ENCODE peak calls at places on chromosomes 7 and 10, in four cellular contexts. One of them, this sample, is unnamed.

GRCh38 chr7:104903781-104904180 is 110.2 kb upstream of the KMT2E start:
- DNase-seq in sciatic nerve: no peak
- DNase-seq in SK-MEL-5: peak; percentile 77
- DNase-seq in brain microvascular endothelial cell: no peak
- DNase-seq in this sample: no peak

GRCh38 chr10:73910401-73910763 is 550 bp upstream of the PLAU start:
- DNase-seq in sciatic nerve: no peak
- DNase-seq in SK-MEL-5: no peak
- DNase-seq in brain microvascular endothelial cell: no peak
- DNase-seq in this sample: no peak

GRCh38 chr10:70832852-70833542 is 17.2 kb downstream of the SGPL1 start:
- DNase-seq in sciatic nerve: no peak
- DNase-seq in SK-MEL-5: no peak
- DNase-seq in brain microvascular endothelial cell: peak; percentile 83
- DNase-seq in this sample: no peak

GRCh38 chr10:75395171-75395954 is 6.2 kb downstream of the ZNF503 start:
- DNase-seq in sciatic nerve: peak; percentile 79
- DNase-seq in SK-MEL-5: no peak
- DNase-seq in brain microvascular endothelial cell: no peak
- DNase-seq in this sample: peak; percentile 20

GRCh38 chr7:55128693-55129394 is 110.0 kb downstream of the EGFR start:
- DNase-seq in sciatic nerve: peak; percentile 82
- DNase-seq in SK-MEL-5: no peak
- DNase-seq in brain microvascular endothelial cell: peak; percentile 59
- DNase-seq in this sample: no peak

GRCh38 chr10:79239275-79239779 is 107.9 kb upstream of the PPIF start:
- DNase-seq in sciatic nerve: no peak
- DNase-seq in SK-MEL-5: peak; percentile 72
- DNase-seq in brain microvascular endothelial cell: no peak
- DNase-seq in this sample: no peak

GRCh38 chr7:27871086-27871485 is 131.1 kb downstream of the TAX1BP1 start:
- DNase-seq in sciatic nerve: no peak
- DNase-seq in SK-MEL-5: no peak
- DNase-seq in brain microvascular endothelial cell: no peak
- DNase-seq in this sample: no peak

GRCh38 chr7:155287229-155287935 is 10.3 kb upstream of the INSIG1 start:
- DNase-seq in sciatic nerve: no peak
- DNase-seq in SK-MEL-5: no peak
- DNase-seq in brain microvascular endothelial cell: no peak
- DNase-seq in this sample: no peak

GRCh38 chr7:52525772-52526341 is 509.6 kb upstream of the POM121L12 start:
- DNase-seq in sciatic nerve: no peak
- DNase-seq in SK-MEL-5: no peak
- DNase-seq in brain microvascular endothelial cell: no peak
- DNase-seq in this sample: no peak

GRCh38 chr10:115136616-115137015 is 43.5 kb downstream of the ATRNL1 start:
- DNase-seq in sciatic nerve: no peak
- DNase-seq in SK-MEL-5: no peak
- DNase-seq in brain microvascular endothelial cell: no peak
- DNase-seq in this sample: no peak

GRCh38 chr7:46725838-46726237 is 804.8 kb upstream of the IGFBP3 start:
- DNase-seq in sciatic nerve: no peak
- DNase-seq in SK-MEL-5: no peak
- DNase-seq in brain microvascular endothelial cell: no peak
- DNase-seq in this sample: no peak

GRCh38 chr7:149624419-149625338 is 127.1 kb upstream of the ZNF746 start:
- DNase-seq in sciatic nerve: peak; percentile 93
- DNase-seq in SK-MEL-5: peak; percentile 96
- DNase-seq in brain microvascular endothelial cell: peak; percentile 88
- DNase-seq in this sample: peak; percentile 82

GRCh38 chr7:156169474-156170370 is 357.5 kb upstream of the SHH start:
- DNase-seq in sciatic nerve: no peak
- DNase-seq in SK-MEL-5: no peak
- DNase-seq in brain microvascular endothelial cell: no peak
- DNase-seq in this sample: no peak